ENCODE peak calls at places on chromosomes 3 and 15, in four cellular contexts. X, Z, E and S are unnamed samples.

GRCh38 chr3:70861234-70861633 is 548.8 kb upstream of the MDFIC2 start:
- DNase-seq in X (no peak), E (no peak), Z (no peak), S (no peak)

GRCh38 chr3:172557515-172558220 is 34.4 kb upstream of the TNFSF10 start:
- DNase-seq in E (no peak), Z (no peak), X (peak), S (no peak)

GRCh38 chr3:66989860-66990696 is 8.0 kb upstream of the KBTBD8 start:
- DNase-seq in X (peak), E (peak), Z (peak), S (no peak)

GRCh38 chr3:61565569-61565968 is 4.2 kb downstream of the PTPRG start:
- DNase-seq in X (no peak), Z (no peak), E (no peak), S (no peak)

GRCh38 chr3:14434105-14434504 is 31.7 kb downstream of the SLC6A6 start:
- DNase-seq in X (no peak), E (no peak), Z (no peak), S (no peak)

GRCh38 chr3:39249453-39250115 is 30.3 kb downstream of the CX3CR1 start:
- DNase-seq in Z (no peak), E (no peak), X (no peak), S (no peak)

GRCh38 chr15:91318976-91319714 is 219.1 kb downstream of the SV2B start:
- DNase-seq in Z (no peak), X (no peak), E (no peak), S (no peak)

GRCh38 chr3:177065285-177066028 is 131.8 kb downstream of the TBL1XR1 start:
- DNase-seq in X (no peak), Z (no peak), E (no peak), S (no peak)

GRCh38 chr3:56188201-56188600 is 280.1 kb downstream of the ERC2 start:
- DNase-seq in Z (no peak), X (no peak), E (no peak), S (no peak)

GRCh38 chr15:68751622-68752021 is 69.1 kb downstream of the ANP32A start:
- DNase-seq in X (no peak), Z (no peak), E (no peak), S (no peak)

GRCh38 chr3:73669268-73669667 is 44.5 kb upstream of the PDZRN3 start:
- DNase-seq in E (no peak), Z (no peak), X (no peak), S (no peak)

GRCh38 chr3:54756330-54756731 is 171.5 kb downstream of the LRTM1 start:
- DNase-seq in Z (no peak), E (no peak), X (no peak), S (no peak)

GRCh38 chr3:185254799-185255198 is 950 bp upstream of the EHHADH start:
- DNase-seq in X (no peak), Z (no peak), E (no peak), S (no peak)

GRCh38 chr3:115571413-115571812 is 51.9 kb upstream of the GAP43 start:
- DNase-seq in E (no peak), Z (no peak), X (no peak), S (no peak)

GRCh38 chr3:43872301-43872700 is 181.6 kb downstream of the ABHD5 start:
- DNase-seq in E (no peak), Z (no peak), X (no peak), S (no peak)

GRCh38 chr3:50971487-50971924 is 296.8 kb downstream of the DOCK3 start:
- DNase-seq in X (peak), Z (peak), E (no peak), S (peak)

GRCh38 chr15:35603298-35603697 is 57.3 kb upstream of the DPH6 start:
- DNase-seq in X (no peak), Z (no peak), E (peak), S (no peak)

GRCh38 chr3:82001276-82001953 is 240.0 kb upstream of the GBE1 start:
- DNase-seq in X (no peak), E (no peak), Z (no peak), S (no peak)

GRCh38 chr3:123431658-123432323 is 17.1 kb downstream of the ADCY5 start:
- DNase-seq in E (no peak), Z (no peak), X (no peak), S (no peak)

GRCh38 chr15:101652783-101653430 is 726 bp upstream of the TM2D3 start:
- DNase-seq in Z (peak), X (no peak), E (no peak), S (peak)

GRCh38 chr3:32817195-32817560 is 619 bp upstream of the TRIM71 start:
- DNase-seq in Z (no peak), X (no peak), E (no peak), S (peak)

GRCh38 chr3:196111939-196112386 is 30.1 kb upstream of the TFRC start:
- DNase-seq in X (no peak), E (peak), Z (no peak), S (no peak)

GRCh38 chr3:32420138-32420981 is 28.7 kb downstream of the CMTM7 start:
- DNase-seq in Z (no peak), E (peak), X (peak), S (peak)

GRCh38 chr3:27681249-27681748 is 40.8 kb downstream of the EOMES start:
- DNase-seq in X (peak), E (peak), Z (peak), S (no peak)

GRCh38 chr15:45653702-45654424 is 19.0 kb downstream of the SQOR start:
- DNase-seq in E (no peak), Z (no peak), X (no peak), S (no peak)

GRCh38 chr3:154981201-154981600 is 98.9 kb upstream of the MME start:
- DNase-seq in X (no peak), E (no peak), Z (no peak), S (no peak)

GRCh38 chr3:50850639-50851511 is 176.1 kb downstream of the DOCK3 start:
- DNase-seq in E (no peak), X (no peak), Z (no peak), S (no peak)

GRCh38 chr15:98853161-98853560 is 154.4 kb downstream of the PGPEP1L start:
- DNase-seq in E (peak), Z (peak), X (peak), S (peak)

GRCh38 chr3:42340466-42340865 is 69.9 kb downstream of the LYZL4 start:
- DNase-seq in X (no peak), E (no peak), Z (no peak), S (no peak)

GRCh38 chr15:38474155-38474757 is 20.3 kb downstream of the FAM98B start:
- DNase-seq in X (peak), Z (peak), E (peak), S (no peak)

GRCh38 chr15:66702770-66703539 is 919 bp downstream of the SMAD6 start:
- DNase-seq in X (no peak), E (no peak), Z (no peak), S (peak)

GRCh38 chr15:77032647-77033416 is 37.9 kb downstream of the PSTPIP1 start:
- DNase-seq in X (no peak), E (no peak), Z (no peak), S (peak)

GRCh38 chr15:78323693-78324092 is 16.5 kb upstream of the CRABP1 start:
- DNase-seq in Z (no peak), X (no peak), E (no peak), S (no peak)

GRCh38 chr15:57216288-57216687 is 160.0 kb upstream of the CGNL1 start:
- DNase-seq in Z (peak), X (no peak), E (no peak), S (no peak)
- TF ChIP-seq NR2C2 in Z (no peak), X (no peak), E (no peak), S (no peak)

DNA sequence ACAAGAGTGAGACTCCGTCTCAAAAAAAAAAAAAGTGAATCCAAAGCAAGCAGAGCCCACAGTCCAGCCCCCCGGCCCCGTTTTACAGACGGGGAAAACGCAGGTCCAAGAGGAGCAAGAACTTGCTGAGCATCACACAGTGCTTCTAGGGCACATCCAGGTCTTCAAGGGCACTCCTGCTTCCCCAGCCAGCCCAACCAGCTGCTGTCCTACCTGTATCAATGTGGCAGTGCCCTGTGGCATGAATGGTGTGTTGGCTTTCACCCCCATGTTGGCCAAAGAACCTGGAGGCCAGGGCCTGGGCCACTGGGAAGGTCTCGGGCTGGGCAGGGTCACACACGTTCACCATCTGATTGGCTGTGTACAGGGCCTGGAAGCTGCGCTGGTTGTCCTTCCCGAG is 4.6 kb downstream of the MAN2C1 start:
- DNase-seq in Z (no peak), X (no peak), E (no peak), S (no peak)
- TF ChIP-seq ESRRA in Z (no peak), X (no peak), E (no peak), S (no peak)

GRCh38 chr3:129703913-129704312 is 97.4 kb upstream of the PLXND1 start:
- DNase-seq in E (no peak), Z (no peak), X (no peak), S (no peak)

GRCh38 chr3:129708328-129708861 is 101.9 kb upstream of the PLXND1 start:
- DNase-seq in Z (no peak), X (no peak), E (no peak), S (no peak)

GRCh38 chr3:129701161-129701560 is 94.7 kb upstream of the PLXND1 start:
- DNase-seq in E (no peak), X (no peak), Z (no peak), S (no peak)

GRCh38 chr3:129702934-129703712 is 96.6 kb upstream of the PLXND1 start:
- DNase-seq in X (no peak), E (no peak), Z (no peak), S (no peak)

DNA sequence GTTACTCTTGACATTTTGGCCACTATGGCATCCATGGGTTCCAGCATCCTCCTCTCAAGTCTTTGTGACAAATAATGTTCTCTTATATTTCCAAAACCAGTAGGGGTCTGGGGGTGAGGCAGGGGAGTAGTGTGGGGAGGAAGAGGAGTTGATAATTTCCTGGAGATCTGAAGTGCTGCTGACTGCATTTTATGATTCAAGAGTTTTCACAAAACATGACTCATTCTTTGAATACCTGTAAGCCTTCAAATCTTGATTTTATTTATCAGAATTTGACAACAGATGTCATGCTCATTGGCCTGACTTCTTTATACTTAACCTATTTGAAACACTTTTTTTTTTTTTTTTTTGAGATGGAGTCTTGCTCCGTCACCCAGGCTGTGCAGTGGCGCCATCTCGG is 98.8 kb upstream of the PLXND1 start:
- DNase-seq in E (no peak), X (no peak), Z (no peak), S (no peak)
- TF ChIP-seq NR2C2 in E (no peak), X (no peak), Z (no peak), S (no peak)

GRCh38 chr3:166660962-166661361 is 719.1 kb downstream of the ZBBX start:
- DNase-seq in E (no peak), X (no peak), Z (no peak), S (no peak)

GRCh38 chr3:166661621-166662020 is 718.5 kb downstream of the ZBBX start:
- DNase-seq in Z (no peak), E (no peak), X (no peak), S (no peak)

GRCh38 chr3:166663194-166663593 is 716.9 kb downstream of the ZBBX start:
- DNase-seq in Z (no peak), E (no peak), X (no peak), S (no peak)
- TF ChIP-seq ESRRA in Z (no peak), E (no peak), X (no peak), S (no peak)

GRCh38 chr3:159852821-159853505 is 135.7 kb upstream of the IL12A start:
- DNase-seq in X (no peak), Z (no peak), E (no peak), S (peak)
- TF ChIP-seq NR2C2 in X (no peak), Z (no peak), E (no peak), S (no peak)

GRCh38 chr3:57597973-57598351 is 818 bp upstream of the ARF4 start:
- DNase-seq in X (no peak), Z (no peak), E (no peak), S (no peak)
- TF ChIP-seq ESRRA in X (no peak), Z (no peak), E (no peak), S (no peak)